ENCODE peak calls at places on chromosomes 16 and 17, in five cellular contexts. I, V, P, X and K are unnamed samples.

GRCh38 chr16:9797306-9797705 is 384.9 kb downstream of the GRIN2A start:
- DNase-seq in I (no peak), V (no peak), P (peak; percentile 52), X (no peak), K (no peak)

GRCh38 chr17:82205720-82206508 is 6.7 kb downstream of the CCDC57 start:
- DNase-seq in I (peak; percentile 64), V (peak; percentile 84), P (peak; percentile 89), X (peak; percentile 84), K (peak; percentile 87)

GRCh38 chr17:33987162-33987561 is 267.9 kb upstream of the CCL2 start:
- DNase-seq in I (no peak), V (no peak), P (no peak), X (no peak), K (no peak)

GRCh38 chr16:9322735-9323134 is 231.3 kb downstream of the HAPSTR1 start:
- DNase-seq in I (no peak), V (no peak), P (no peak), X (no peak), K (no peak)

GRCh38 chr17:58352843-58353719 is 1.1 kb upstream of the SUPT4H1 start:
- DNase-seq in I (no peak), V (no peak), P (peak; percentile 57), X (no peak), K (peak; percentile 71)

GRCh38 chr16:12681653-12682052 is 122.0 kb downstream of the CPPED1 start:
- DNase-seq in I (no peak), V (no peak), P (peak; percentile 39), X (no peak), K (peak; percentile 42)

GRCh38 chr17:6853764-6854442 is 22.4 kb upstream of the TEKT1 start:
- DNase-seq in I (no peak), V (no peak), P (no peak), X (no peak), K (no peak)

GRCh38 chr17:82930924-82931695 is 91.3 kb upstream of the ZNF750 start:
- DNase-seq in I (no peak), V (no peak), P (no peak), X (no peak), K (peak; percentile 50)

GRCh38 chr17:7217113-7217987 is 2.3 kb downstream of the DLG4 start:
- DNase-seq in I (peak; percentile 38), V (no peak), P (peak; percentile 53), X (peak; percentile 53), K (peak; percentile 83)

GRCh38 chr17:11986179-11986938 is 10.9 kb downstream of the ZNF18 start:
- DNase-seq in I (no peak), V (peak; percentile 48), P (peak; percentile 33), X (peak; percentile 58), K (peak; percentile 63)

GRCh38 chr16:67279296-67280089 is at the start of gene PLEKHG4:
- DNase-seq in I (no peak), V (peak; percentile 46), P (peak; percentile 81), X (peak; percentile 37), K (peak; percentile 88)

GRCh38 chr17:76791053-76791980 is 53.4 kb downstream of the MFSD11 start:
- DNase-seq in I (peak; percentile 8), V (no peak), P (peak; percentile 35), X (no peak), K (peak; percentile 62)

GRCh38 chr16:11045441-11045840 is 101.1 kb downstream of the CLEC16A start:
- DNase-seq in I (no peak), V (no peak), P (no peak), X (no peak), K (no peak)

GRCh38 chr16:21159281-21159951 is 942 bp downstream of the LDAF1 start:
- DNase-seq in I (no peak), V (peak; percentile 32), P (peak; percentile 63), X (peak; percentile 10), K (peak; percentile 35)

GRCh38 chr16:70520612-70521297 is 2.6 kb downstream of the COG4 start:
- DNase-seq in I (no peak), V (no peak), P (no peak), X (no peak), K (no peak)

GRCh38 chr16:49469930-49470451 is 96.4 kb downstream of the C16orf78 start:
- DNase-seq in I (no peak), V (peak; percentile 10), P (no peak), X (no peak), K (no peak)

GRCh38 chr16:50315346-50315997 is 49.1 kb downstream of the ADCY7 start:
- DNase-seq in I (no peak), V (no peak), P (no peak), X (no peak), K (peak; percentile 62)

GRCh38 chr16:24685539-24686432 is 43.7 kb upstream of the TNRC6A start:
- DNase-seq in I (peak; percentile 37), V (peak; percentile 67), P (peak; percentile 55), X (peak; percentile 41), K (peak; percentile 79)

GRCh38 chr16:77402118-77402517 is 32.7 kb downstream of the ADAMTS18 start:
- DNase-seq in I (no peak), V (no peak), P (no peak), X (no peak), K (no peak)

GRCh38 chr17:61416540-61417363 is 17.1 kb downstream of the TBX2 start:
- DNase-seq in I (peak; percentile 71), V (peak; percentile 86), P (peak; percentile 94), X (peak; percentile 77), K (peak; percentile 97)

GRCh38 chr16:53433930-53434435 is 288 bp upstream of the RBL2 start:
- DNase-seq in I (no peak), V (no peak), P (no peak), X (peak; percentile 59), K (no peak)

GRCh38 chr17:57670769-57671545 is 74.1 kb downstream of the CCDC182 start:
- DNase-seq in I (no peak), V (no peak), P (no peak), X (no peak), K (no peak)

GRCh38 chr17:45849536-45849990 is 4.9 kb downstream of the SPPL2C start:
- DNase-seq in I (no peak), V (no peak), P (no peak), X (no peak), K (no peak)